ENCODE peak calls at places on chromosomes 1 and 21, in five cellular contexts. X is Caki2; J is dorsolateral prefrontal cortex; M is stimulated activated CD4-positive, alpha-beta T cell treated with anti-CD3 and anti-CD28 coated beads, Interleukin-4, amount 100 ng/mL, for 4 hours; A is NCI-H82. P is an unnamed sample.

GRCh38 chr1:168623003-168623828 is 46.8 kb downstream of the XCL1 start:
- DNase-seq in X (peak; percentile 91), A (peak; percentile 13), J (no peak), M (no peak), P (no peak)

GRCh38 chr1:33151115-33151514 is 30.7 kb downstream of the TRIM62 start:
- DNase-seq in M (no peak), J (no peak), X (no peak), A (peak; percentile 72), P (no peak)

GRCh38 chr21:45573452-45574035 is 31.3 kb upstream of the SLC19A1 start:
- DNase-seq in X (no peak), J (peak; percentile 9), A (no peak), M (no peak), P (no peak)

GRCh38 chr21:33751120-33751519 is 108.8 kb downstream of the ITSN1 start:
- DNase-seq in M (no peak), A (no peak), J (no peak), X (peak; percentile 37), P (no peak)

GRCh38 chr1:1038694-1039093 is 18.8 kb downstream of the AGRN start:
- DNase-seq in X (no peak), M (no peak), A (no peak), J (no peak), P (peak; percentile 79)

GRCh38 chr1:65955071-65955470 is 162.4 kb downstream of the PDE4B start:
- DNase-seq in X (no peak), M (no peak), J (no peak), A (no peak), P (no peak)

GRCh38 chr1:52633291-52633754 is 355 bp downstream of the SHISAL2A start:
- DNase-seq in A (peak; percentile 66), J (no peak), X (no peak), M (peak; percentile 18), P (peak; percentile 56)

GRCh38 chr1:200429221-200429751 is 19.4 kb upstream of the ZNF281 start:
- DNase-seq in X (peak; percentile 38), J (no peak), M (no peak), A (no peak), P (no peak)

GRCh38 chr1:91552091-91552490 is 51.4 kb downstream of the CDC7 start:
- DNase-seq in M (no peak), A (no peak), J (no peak), X (no peak), P (no peak)

GRCh38 chr1:168223681-168224515 is 1.9 kb upstream of the SFT2D2 start:
- DNase-seq in X (no peak), M (no peak), J (no peak), A (no peak), P (no peak)

GRCh38 chr1:20483833-20484525 is 2.0 kb downstream of the CAMK2N1 start:
- DNase-seq in M (no peak), J (no peak), X (peak; percentile 60), A (peak; percentile 65), P (no peak)

GRCh38 chr1:182332256-182332655 is 59.3 kb downstream of the GLUL start:
- DNase-seq in X (no peak), M (no peak), A (peak; percentile 80), J (no peak), P (no peak)

GRCh38 chr21:19343711-19344110 is 940.1 kb upstream of the TMPRSS15 start:
- DNase-seq in J (no peak), A (no peak), M (no peak), X (no peak), P (no peak)

GRCh38 chr1:1358433-1359201 is at the start of gene MXRA8:
- DNase-seq in M (no peak), X (no peak), A (peak; percentile 96), J (no peak), P (no peak)

GRCh38 chr1:15219280-15220023 is 27.6 kb upstream of the FHAD1 start:
- DNase-seq in X (no peak), M (no peak), A (no peak), J (no peak), P (no peak)

GRCh38 chr1:174191255-174191906 is 32.1 kb downstream of the RABGAP1L start:
- DNase-seq in X (peak; percentile 10), A (no peak), M (no peak), J (no peak), P (no peak)

GRCh38 chr1:217617120-217617519 is 13.8 kb downstream of the GPATCH2 start:
- DNase-seq in M (no peak), J (no peak), X (no peak), A (no peak), P (no peak)

P was measured in GM13976.